ENCODE peak calls at places on chromosomes 1 and 21, in eight cellular contexts. L, F, I, M, A, N, X and O are unnamed samples.

GRCh38 chr1:88731475-88731874 is 47.4 kb downstream of the PKN2 start:
- DNase-seq in I (peak), F (peak), X (no peak), M (peak), A (peak), L (peak), N (peak), O (peak)

GRCh38 chr21:33039542-33039941 is 13.8 kb downstream of the OLIG2 start:
- DNase-seq in F (no peak), N (no peak), M (no peak), X (no peak), I (no peak), L (no peak), A (no peak), O (no peak)

GRCh38 chr1:159921700-159922498 is 3.4 kb downstream of the TAGLN2 start:
- DNase-seq in F (no peak), N (no peak), M (no peak), A (no peak), L (peak), I (no peak), X (no peak), O (no peak)

GRCh38 chr1:31846484-31846883 is 30.7 kb upstream of the SPOCD1 start:
- DNase-seq in N (no peak), A (no peak), I (no peak), X (no peak), M (no peak), L (no peak), F (no peak), O (no peak)

GRCh38 chr1:29120955-29121485 is 2.7 kb downstream of the TMEM200B start:
- DNase-seq in N (peak), A (peak), F (peak), I (no peak), X (peak), L (peak), M (peak), O (peak)

GRCh38 chr1:212483154-212483505 is 50.4 kb downstream of the NENF start:
- DNase-seq in M (no peak), L (no peak), F (no peak), I (no peak), A (no peak), N (no peak), X (no peak), O (no peak)

GRCh38 chr21:29205009-29205408 is 74.6 kb downstream of the MAP3K7CL start:
- DNase-seq in X (no peak), N (no peak), I (no peak), A (no peak), F (no peak), M (no peak), L (no peak), O (no peak)

GRCh38 chr21:45976666-45977335 is 4.8 kb upstream of the COL6A1 start:
- DNase-seq in F (no peak), X (no peak), I (no peak), N (no peak), M (no peak), A (no peak), L (no peak), O (no peak)

GRCh38 chr1:154627247-154628121 is 19.5 kb upstream of the ADAR start:
- DNase-seq in M (peak), L (peak), A (peak), F (peak), I (peak), X (peak), N (peak), O (peak)

GRCh38 chr1:205294175-205294913 is 27.2 kb downstream of the NUAK2 start:
- DNase-seq in I (peak), X (no peak), N (peak), A (peak), F (peak), L (peak), M (peak), O (peak)

GRCh38 chr21:16534408-16535099 is 804.8 kb downstream of the USP25 start:
- DNase-seq in F (peak), M (peak), X (peak), N (peak), I (peak), A (peak), L (peak), O (peak)

GRCh38 chr21:34687065-34687464 is 18.3 kb downstream of the CLIC6 start:
- DNase-seq in I (no peak), M (no peak), L (peak), X (no peak), F (no peak), N (no peak), A (no peak), O (no peak)

GRCh38 chr1:71014110-71014509 is 33.5 kb downstream of the PTGER3 start:
- DNase-seq in N (peak), X (no peak), A (no peak), M (no peak), F (peak), I (peak), L (peak), O (peak)

GRCh38 chr1:65170511-65171142 is 22.6 kb downstream of the AK4 start:
- DNase-seq in A (peak), X (peak), N (peak), F (peak), M (no peak), L (peak), I (no peak), O (peak)

GRCh38 chr1:153380711-153381110 is 5.3 kb upstream of the S100A12 start:
- DNase-seq in A (no peak), F (no peak), I (no peak), M (no peak), X (no peak), N (no peak), L (no peak), O (no peak)

GRCh38 chr1:42933060-42933586 is 25.5 kb downstream of the SLC2A1 start:
- DNase-seq in I (no peak), A (no peak), F (no peak), M (no peak), N (no peak), X (no peak), L (no peak), O (no peak)

GRCh38 chr1:115679141-115679611 is 37.4 kb downstream of the VANGL1 start:
- DNase-seq in X (peak), L (peak), N (peak), I (peak), M (peak), A (no peak), F (peak), O (peak)

GRCh38 chr1:111837398-111837797 is 81.7 kb downstream of the DDX20 start:
- DNase-seq in I (no peak), X (no peak), A (no peak), F (no peak), M (no peak), L (no peak), N (no peak), O (no peak)

GRCh38 chr1:236913371-236914037 is 90.7 kb downstream of the MT1HL1 start:
- DNase-seq in X (no peak), I (peak), F (no peak), M (no peak), A (no peak), N (peak), L (no peak), O (peak)

GRCh38 chr1:158024737-158025136 is 31.3 kb downstream of the KIRREL1 start:
- DNase-seq in N (no peak), I (no peak), M (no peak), L (no peak), F (no peak), X (peak), A (no peak), O (no peak)

GRCh38 chr1:22053018-22053860 is 730 bp downstream of the CDC42 start:
- DNase-seq in L (peak), X (peak), M (no peak), I (peak), N (peak), F (peak), A (peak), O (peak)

GRCh38 chr1:9652379-9653194 is 1.1 kb downstream of the PIK3CD start:
- DNase-seq in F (no peak), A (no peak), M (no peak), N (no peak), I (no peak), X (peak), L (peak), O (peak)

GRCh38 chr1:45827256-45827655 is 23.8 kb downstream of the MAST2 start:
- DNase-seq in M (no peak), A (no peak), F (no peak), I (no peak), X (no peak), L (no peak), N (no peak), O (no peak)

GRCh38 chr21:20419780-20420179 is 578.4 kb upstream of the NCAM2 start:
- DNase-seq in M (no peak), N (no peak), X (no peak), F (no peak), A (no peak), I (no peak), L (no peak), O (no peak)

GRCh38 chr1:68049941-68050878 is at the start of gene DIRAS3:
- DNase-seq in L (peak), I (no peak), N (peak), M (peak), X (no peak), F (peak), A (peak), O (peak)

GRCh38 chr1:233261206-233261605 is 34.3 kb downstream of the PCNX2 start:
- DNase-seq in A (no peak), X (no peak), N (no peak), F (no peak), M (no peak), I (no peak), L (no peak), O (no peak)

GRCh38 chr1:54774820-54775498 is 10.6 kb upstream of the PARS2 start:
- DNase-seq in F (peak), X (no peak), L (peak), I (no peak), M (peak), N (no peak), A (no peak), O (peak)

GRCh38 chr1:27503033-27503432 is 13.1 kb upstream of the WASF2 start:
- DNase-seq in I (no peak), M (no peak), X (no peak), L (no peak), N (no peak), A (no peak), F (no peak), O (no peak)

GRCh38 chr1:18856435-18856834 is 3.0 kb downstream of the TAS1R2 start:
- DNase-seq in L (no peak), I (no peak), N (no peak), F (no peak), A (no peak), M (no peak), X (no peak), O (no peak)

GRCh38 chr1:1601564-1602320 is 1.8 kb upstream of the FNDC10 start:
- DNase-seq in N (no peak), L (no peak), X (no peak), A (no peak), F (no peak), I (no peak), M (no peak), O (no peak)

GRCh38 chr21:43880111-43880985 is 15.3 kb downstream of the AGPAT3 start:
- DNase-seq in I (peak), F (peak), L (no peak), X (peak), A (peak), M (no peak), N (peak), O (no peak)

GRCh38 chr1:161374373-161374772 is 6.7 kb upstream of the CFAP126 start:
- DNase-seq in N (no peak), L (peak), I (no peak), F (peak), A (no peak), M (peak), X (no peak), O (peak)
- TF ChIP-seq CTCF in N (peak), L (peak), I (peak), F (peak), A (no peak), M (peak), X (no peak), O (peak)

GRCh38 chr1:107666493-107666892 is 298.5 kb downstream of the VAV3 start:
- DNase-seq in N (no peak), M (no peak), X (no peak), I (no peak), L (no peak), F (no peak), A (no peak), O (no peak)
- TF ChIP-seq CTCF in N (no peak), M (no peak), X (no peak), I (no peak), L (no peak), F (no peak), A (no peak), O (no peak)

GRCh38 chr1:94708811-94709210 is 111.3 kb upstream of the SLC44A3 start:
- DNase-seq in N (no peak), M (no peak), X (no peak), F (no peak), I (no peak), A (no peak), L (no peak), O (no peak)
- TF ChIP-seq CTCF in N (no peak), M (no peak), X (no peak), F (no peak), I (no peak), A (no peak), L (no peak), O (no peak)

GRCh38 chr1:224106568-224107281 is 7.2 kb upstream of the FBXO28 start:
- DNase-seq in A (peak), N (peak), M (peak), L (peak), I (peak), F (peak), X (no peak), O (peak)
- TF ChIP-seq CTCF in A (peak), N (peak), M (peak), L (peak), I (peak), F (peak), X (no peak), O (peak)

GRCh38 chr1:174153085-174153824 is 6.1 kb upstream of the RABGAP1L start:
- DNase-seq in A (no peak), I (peak), M (no peak), N (no peak), L (no peak), F (no peak), X (no peak), O (peak)
- TF ChIP-seq CTCF in A (no peak), I (peak), M (no peak), N (no peak), L (no peak), F (no peak), X (no peak), O (no peak)

GRCh38 chr1:163535807-163536206 is 214.1 kb downstream of the NUF2 start:
- DNase-seq in A (no peak), N (peak), L (peak), F (peak), M (no peak), X (no peak), I (peak), O (peak)
- TF ChIP-seq CTCF in A (peak), N (peak), L (peak), F (peak), M (peak), X (peak), I (peak), O (peak)

GRCh38 chr1:76723949-76724348 is 143.3 kb upstream of the ST6GALNAC5 start:
- DNase-seq in M (no peak), N (no peak), L (no peak), A (no peak), F (no peak), X (no peak), I (no peak), O (no peak)
- TF ChIP-seq CTCF in M (no peak), N (no peak), L (no peak), A (no peak), F (no peak), X (no peak), I (no peak), O (no peak)

DNA sequence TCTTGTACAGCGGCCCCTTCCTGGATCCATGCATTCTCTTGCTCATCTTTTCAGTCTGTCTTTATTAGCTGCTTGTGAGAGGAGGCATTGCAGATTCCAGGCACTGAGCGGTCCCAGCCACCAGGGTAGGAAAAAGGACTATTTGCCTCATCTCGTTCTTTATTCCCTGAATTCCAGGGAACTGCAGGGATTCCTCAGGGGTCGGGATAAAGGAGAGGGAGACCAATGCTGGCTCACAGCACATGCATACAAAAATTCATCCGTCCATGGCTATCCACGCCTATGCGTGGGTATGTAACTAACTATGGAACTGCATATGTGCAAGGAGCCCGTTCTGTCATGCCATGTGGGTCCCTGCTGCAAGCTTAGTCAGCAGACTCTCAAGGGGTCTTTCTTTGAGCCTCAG is 879 bp upstream of the PLPPR5 start:
- DNase-seq in A (no peak), N (no peak), F (no peak), I (no peak), M (no peak), X (no peak), L (no peak), O (peak)
- TF ChIP-seq CTCF in A (no peak), N (no peak), F (no peak), I (no peak), M (no peak), X (no peak), L (no peak), O (no peak)